ENCODE peak calls at places on chromosome X, in four cellular contexts. L is SK-N-SH, W is A549, H is HepG2. P is an unnamed sample.

GRCh38 chrX:48794993-48795501 is 6.8 kb upstream of the HDAC6 start:
- DNase-seq in H (no peak), W (peak), L (no peak), P (no peak)

GRCh38 chrX:7852166-7852565 is 9.2 kb downstream of the VCX start:
- DNase-seq in L (no peak), W (no peak), H (no peak), P (no peak)

GRCh38 chrX:39157006-39157405 is 355.7 kb downstream of the MID1IP1 start:
- DNase-seq in W (no peak), L (no peak), H (no peak), P (no peak)

GRCh38 chrX:130896816-130897508 is 6.0 kb downstream of the ENOX2 start:
- DNase-seq in L (no peak), W (no peak), H (no peak), P (no peak)

GRCh38 chrX:99603076-99603814 is 806.8 kb downstream of the PCDH19 start:
- DNase-seq in W (no peak), L (no peak), H (no peak), P (no peak)

GRCh38 chrX:57156397-57157049 is 19.3 kb upstream of the SPIN2A start:
- DNase-seq in W (no peak), L (no peak), H (peak), P (no peak)

GRCh38 chrX:50770702-50771101 is 43.3 kb downstream of the SHROOM4 start:
- DNase-seq in L (no peak), W (no peak), H (peak), P (no peak)

GRCh38 chrX:150410513-150410912 is 47.4 kb downstream of the MAMLD1 start:
- DNase-seq in W (no peak), L (no peak), H (no peak), P (no peak)

GRCh38 chrX:519741-520140 is 110.8 kb upstream of the SHOX start:
- DNase-seq in W (no peak), L (no peak), H (peak), P (no peak)

GRCh38 chrX:150196300-150196699 is 166.8 kb upstream of the MAMLD1 start:
- DNase-seq in L (no peak), H (no peak), W (no peak), P (no peak)

GRCh38 chrX:39309721-39310152 is 508.5 kb downstream of the MID1IP1 start:
- DNase-seq in H (no peak), L (peak), W (no peak), P (no peak)

GRCh38 chrX:45622538-45622937 is 421.9 kb upstream of the DIPK2B start:
- DNase-seq in W (no peak), L (no peak), H (no peak), P (no peak)

GRCh38 chrX:70479970-70480659 is 35.5 kb downstream of the DLG3 start:
- DNase-seq in W (no peak), H (no peak), L (no peak), P (no peak)

GRCh38 chrX:24646745-24647182 is 383 bp downstream of the PCYT1B start:
- DNase-seq in W (no peak), L (peak), H (no peak), P (no peak)

GRCh38 chrX:130260316-130260715 is 8.4 kb downstream of the ZNF280C start:
- DNase-seq in H (no peak), W (no peak), L (no peak), P (no peak)

GRCh38 chrX:100417671-100418070 is 7.6 kb upstream of the PCDH19 start:
- DNase-seq in W (no peak), H (no peak), L (no peak), P (no peak)

GRCh38 chrX:23509256-23509655 is 158.0 kb upstream of the PRDX4 start:
- DNase-seq in H (no peak), W (no peak), L (no peak), P (no peak)

GRCh38 chrX:33434256-33435092 is 223.1 kb upstream of the DMD start:
- DNase-seq in H (peak), W (no peak), L (peak), P (no peak)

GRCh38 chrX:57286507-57287251 is at the start of gene FAAH2:
- DNase-seq in W (peak), L (no peak), H (peak), P (peak)

GRCh38 chrX:13488706-13489105 is 80.7 kb upstream of the EGFL6 start:
- DNase-seq in H (no peak), W (no peak), L (no peak), P (no peak)

GRCh38 chrX:70878925-70879324 is 29.6 kb downstream of the TEX11 start:
- DNase-seq in L (no peak), H (no peak), W (no peak), P (peak)

GRCh38 chrX:100685284-100685996 is 41.4 kb downstream of the SRPX2 start:
- DNase-seq in W (peak), L (peak), H (peak), P (peak)

GRCh38 chrX:130145123-130145522 is 20.5 kb downstream of the AIFM1 start:
- DNase-seq in W (no peak), H (no peak), L (no peak), P (no peak)

GRCh38 chrX:2521092-2521926 is 20.5 kb upstream of the DHRSX start:
- DNase-seq in H (no peak), W (no peak), L (no peak), P (peak)

GRCh38 chrX:111348363-111348927 is 63.5 kb downstream of the DCX start:
- DNase-seq in W (no peak), H (no peak), L (no peak), P (no peak)

GRCh38 chrX:17500145-17500579 is 125.2 kb downstream of the NHS start:
- DNase-seq in L (no peak), W (peak), H (no peak), P (no peak)

GRCh38 chrX:44972132-44972531 is 99.1 kb downstream of the KDM6A start:
- DNase-seq in L (no peak), H (no peak), W (no peak), P (no peak)

GRCh38 chrX:122770581-122770980 is 413.5 kb upstream of the GRIA3 start:
- DNase-seq in H (no peak), L (no peak), W (no peak), P (no peak)

GRCh38 chrX:57595381-57595811 is 3.6 kb downstream of the ZXDB start:
- DNase-seq in H (no peak), W (no peak), L (no peak), P (no peak)

GRCh38 chrX:34918091-34918736 is 24.4 kb upstream of the FAM47B start:
- DNase-seq in H (no peak), W (peak), L (no peak), P (no peak)

GRCh38 chrX:48165246-48165645 is 31.3 kb downstream of the SSX5 start:
- DNase-seq in H (no peak), L (no peak), W (no peak), P (no peak)

GRCh38 chrX:50903387-50904027 is 7.0 kb upstream of the BMP15 start:
- DNase-seq in W (peak), H (peak), L (peak), P (no peak)

GRCh38 chrX:10769165-10769564 is 148.8 kb upstream of the MID1 start:
- DNase-seq in L (peak), W (peak), H (no peak), P (no peak)

GRCh38 chrX:46758163-46758955 is 559 bp downstream of the SLC9A7 start:
- DNase-seq in H (no peak), W (no peak), L (peak), P (no peak)

DNA sequence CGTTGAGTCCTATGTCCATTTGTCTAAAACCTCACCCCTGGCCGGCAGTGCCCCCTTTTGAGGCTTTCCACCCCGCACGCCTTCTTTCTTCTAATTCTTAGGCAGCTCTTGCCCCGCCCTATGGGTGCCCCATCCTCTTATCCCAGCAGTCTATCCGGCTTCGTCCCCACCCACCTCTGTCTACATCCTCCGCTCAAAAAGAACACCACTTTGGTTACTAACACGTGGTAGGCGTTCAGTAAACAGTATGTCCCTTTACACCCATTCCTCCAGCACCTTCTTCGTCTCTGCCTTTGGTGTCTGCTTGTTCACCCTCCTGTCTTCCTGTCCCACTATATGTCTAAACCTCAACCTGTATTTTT is 39.2 kb downstream of the STARD8 start:
- DNase-seq in W (peak), L (no peak), H (no peak), P (no peak)
- TF ChIP-seq PBX3 in W (no peak), L (no peak), H (no peak), P (no peak)

GRCh38 chrX:19842542-19842941 is 44.9 kb downstream of the SH3KBP1 start:
- DNase-seq in L (no peak), W (no peak), H (no peak), P (no peak)

GRCh38 chrX:19836337-19836736 is 51.1 kb downstream of the SH3KBP1 start:
- DNase-seq in W (no peak), H (no peak), L (no peak), P (no peak)

GRCh38 chrX:19839770-19840254 is 47.6 kb downstream of the SH3KBP1 start:
- DNase-seq in H (no peak), W (no peak), L (no peak), P (peak)

DNA sequence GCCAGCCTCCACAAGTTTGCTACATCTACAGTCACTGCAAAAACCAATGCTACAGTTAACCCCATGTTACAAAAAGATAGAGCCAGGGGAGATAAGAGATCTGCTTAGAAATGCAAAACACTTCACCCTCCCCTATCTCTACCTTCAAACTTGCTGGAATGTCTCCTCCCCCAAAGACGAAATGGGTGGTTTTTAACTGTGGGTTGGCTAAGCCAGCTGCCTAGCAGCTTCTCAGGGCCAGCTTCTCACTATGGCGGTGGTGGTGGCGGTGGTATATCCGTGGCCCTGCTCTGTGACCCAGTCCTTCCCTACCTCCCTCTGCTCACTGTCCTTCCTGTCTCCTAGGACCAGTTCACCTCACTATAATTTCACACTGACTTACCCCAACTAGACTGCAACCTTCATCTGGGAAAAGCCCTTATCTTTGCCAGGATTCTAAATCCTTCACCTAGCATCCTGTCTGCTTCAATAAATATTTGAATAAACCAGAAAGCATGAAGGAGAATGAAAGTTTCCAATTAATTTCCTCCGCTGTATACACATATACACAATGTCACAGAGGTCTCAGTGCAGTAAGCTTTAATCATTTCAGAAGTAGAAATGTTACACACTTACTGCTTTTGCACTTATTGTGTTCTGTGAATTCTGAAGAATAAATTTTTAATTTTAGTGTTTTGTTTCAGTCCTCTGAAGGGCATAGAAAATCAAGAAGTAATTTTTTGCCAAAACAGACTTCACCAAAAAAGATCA is 46.3 kb downstream of the SH3KBP1 start:
- DNase-seq in H (peak), W (no peak), L (no peak), P (peak)
- TF ChIP-seq PBX3 in H (no peak), W (no peak), L (no peak), P (no peak)

GRCh38 chrX:119971184-119971583 is 27.6 kb upstream of the NKAP start:
- DNase-seq in L (no peak), H (no peak), W (no peak), P (no peak)
- TF ChIP-seq PBX3 in L (no peak), H (no peak), W (no peak), P (no peak)

DNA sequence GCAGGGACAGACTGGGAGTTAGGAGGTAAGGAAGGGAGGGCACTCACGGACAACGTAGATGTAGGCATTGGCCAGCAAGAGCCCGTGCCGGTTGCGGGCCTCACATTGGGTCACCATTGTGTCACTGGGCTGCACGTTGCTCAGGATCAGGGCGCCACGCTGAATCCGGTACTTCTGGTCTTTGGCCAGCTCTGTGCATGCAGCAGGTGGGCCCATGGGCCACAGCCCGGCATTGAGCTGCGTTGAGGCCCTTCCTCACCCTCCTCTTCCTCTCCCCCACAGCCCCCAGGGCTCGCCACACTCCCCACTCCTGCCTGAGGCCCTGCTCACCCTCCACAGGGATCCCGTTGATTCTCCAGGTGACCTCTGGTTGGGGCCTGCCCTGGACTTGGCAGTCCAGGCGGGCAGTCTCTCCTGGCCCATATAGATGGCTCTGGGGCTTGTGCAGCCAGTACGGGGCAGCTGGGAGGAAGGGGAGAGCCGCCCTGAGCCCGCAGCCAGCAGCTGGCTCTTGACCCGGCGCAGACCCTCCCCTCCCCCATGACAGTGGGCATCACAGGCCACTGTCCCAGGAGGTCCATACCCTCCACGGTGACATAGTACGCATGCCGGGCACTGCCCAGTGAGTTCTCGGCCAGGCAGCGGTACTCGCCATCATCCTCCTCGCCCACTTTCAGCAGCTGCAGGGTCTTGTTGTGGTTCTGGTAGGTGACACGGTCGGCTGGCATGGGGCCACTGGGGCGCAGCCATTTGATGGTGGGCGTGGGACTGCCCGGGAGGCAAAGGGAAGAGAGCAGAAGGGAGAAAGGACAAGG is 16.3 kb downstream of the L1CAM start:
- DNase-seq in W (no peak), L (no peak), H (no peak), P (no peak)
- TF ChIP-seq PBX3 in W (no peak), L (no peak), H (no peak), P (no peak)

GRCh38 chrX:154378059-154378798 is 866 bp upstream of the EMD start:
- DNase-seq in L (peak), W (peak), H (no peak), P (no peak)
- TF ChIP-seq PBX3 in L (no peak), W (no peak), H (no peak), P (no peak)

GRCh38 chrX:119667111-119667928 is 25.6 kb downstream of the SEPTIN6 start:
- DNase-seq in L (peak), W (no peak), H (no peak), P (no peak)
- TF ChIP-seq PBX3 in L (no peak), W (no peak), H (no peak), P (no peak)

GRCh38 chrX:136542281-136542680 is 10.3 kb downstream of the VGLL1 start:
- DNase-seq in H (no peak), W (no peak), L (no peak), P (no peak)
- TF ChIP-seq PBX3 in H (no peak), W (no peak), L (no peak), P (no peak)

DNA sequence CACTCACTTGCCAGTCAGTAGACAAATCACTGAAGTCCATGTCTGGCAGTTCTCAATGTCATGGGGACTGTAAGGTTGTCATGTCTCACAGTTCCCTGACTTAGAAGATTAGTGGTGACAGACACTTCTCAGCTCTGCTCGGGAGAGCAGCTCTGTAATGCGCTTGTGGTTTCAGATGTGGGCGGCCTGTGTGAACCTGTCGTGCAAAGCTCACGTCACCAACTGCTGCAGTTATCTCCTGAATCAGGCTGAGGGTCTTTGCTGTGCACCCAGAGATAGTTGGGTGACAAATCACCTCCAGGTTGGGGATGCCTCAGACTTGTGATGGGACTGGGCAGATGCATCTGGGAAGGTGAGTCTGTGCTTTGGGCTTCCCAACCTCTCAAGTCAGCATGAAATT is at the start of gene IL9R:
- DNase-seq in W (no peak), H (no peak), L (no peak), P (peak)
- TF ChIP-seq PBX3 in W (no peak), H (no peak), L (no peak), P (peak)

P was measured in GM12878.